ENCODE peak calls at places on chromosome 3, in eight cellular contexts. M, Q, T, O, J, H, G and V are unnamed samples.

GRCh38 chr3:190811775-190812480 is 50.6 kb downstream of the GMNC start:
- DNase-seq in T (peak), M (peak), H (no peak), Q (no peak), O (peak), G (no peak), J (peak), V (peak)

GRCh38 chr3:183253961-183254815 is 1.1 kb downstream of the B3GNT5 start:
- DNase-seq in H (peak), O (no peak), T (peak), G (peak), Q (no peak), J (peak), M (peak), V (no peak)

GRCh38 chr3:164023480-164023879 is 1054.8 kb downstream of the SI start:
- DNase-seq in J (no peak), T (no peak), O (no peak), G (no peak), H (no peak), M (no peak), Q (no peak), V (no peak)

GRCh38 chr3:12495749-12496452 is 11.6 kb downstream of the TSEN2 start:
- DNase-seq in Q (no peak), J (peak), G (no peak), O (no peak), M (no peak), T (no peak), H (no peak), V (no peak)

GRCh38 chr3:135325096-135325495 is 530.0 kb downstream of the EPHB1 start:
- DNase-seq in H (no peak), M (no peak), Q (no peak), O (no peak), T (peak), G (no peak), J (no peak), V (no peak)

GRCh38 chr3:49248828-49249227 is 28.2 kb downstream of the C3orf62 start:
- DNase-seq in G (peak), T (no peak), Q (no peak), J (no peak), O (no peak), M (peak), H (no peak), V (no peak)

GRCh38 chr3:49673131-49673714 is 928 bp upstream of the APEH start:
- DNase-seq in J (peak), M (no peak), Q (no peak), O (peak), H (no peak), G (no peak), T (no peak), V (no peak)

GRCh38 chr3:139558351-139559170 is 19.0 kb upstream of the RBP1 start:
- DNase-seq in H (no peak), T (peak), J (no peak), M (no peak), G (no peak), Q (no peak), O (no peak), V (no peak)

GRCh38 chr3:3305087-3305486 is 125.6 kb upstream of the CRBN start:
- DNase-seq in J (no peak), O (no peak), T (no peak), H (no peak), Q (no peak), M (no peak), G (no peak), V (no peak)

GRCh38 chr3:163328680-163329079 is 1749.6 kb downstream of the SI start:
- DNase-seq in J (no peak), Q (no peak), M (no peak), H (no peak), T (no peak), O (no peak), G (no peak), V (no peak)

GRCh38 chr3:57999423-58000115 is 8.7 kb upstream of the FLNB start:
- DNase-seq in H (no peak), M (no peak), Q (no peak), G (no peak), T (no peak), J (no peak), O (no peak), V (no peak)

GRCh38 chr3:169607909-169608308 is 55.6 kb downstream of the MECOM start:
- DNase-seq in J (no peak), T (peak), H (no peak), Q (no peak), M (no peak), G (no peak), O (no peak), V (no peak)

GRCh38 chr3:112979244-112979832 is 4.4 kb upstream of the CD200R1 start:
- DNase-seq in M (peak), G (no peak), J (no peak), O (peak), Q (no peak), H (no peak), T (peak), V (no peak)